ENCODE peak calls at places on chromosomes 12 and 14, in six cellular contexts. O is GM23338; Y is RWPE2; U is stimulated activated naive B cell treated with anti-CD40 and anti-IgM and Interleukin-4, amounts not matched to agents 10 μg/mL and 1 μg/mL and 100 μg/mL, for 72 hours; Z is activated T-cell treated with anti-CD3 and anti-CD28 coated beads, Interleukin-2, amount 50 U/mL, for 72 hours; D is central memory CD8-positive, alpha-beta T cell. T is an unnamed sample.

GRCh38 chr12:57940052-57940914 is 1.1 kb upstream of the ATP23 start:
- ATAC-seq in O (no peak), Y (no peak), U (no peak), Z (no peak), D (no peak), T (no peak)

GRCh38 chr12:107523760-107524558 is 161.6 kb upstream of the PWP1 start:
- ATAC-seq in O (no peak), Y (no peak), U (no peak), Z (no peak), D (no peak), T (no peak)

GRCh38 chr12:74896186-74896585 is 313.5 kb downstream of the KCNC2 start:
- ATAC-seq in O (no peak), Y (no peak), U (no peak), Z (no peak), D (no peak), T (peak)

GRCh38 chr12:121439715-121440114 is 39.8 kb downstream of the RNF34 start:
- ATAC-seq in O (no peak), Y (no peak), U (no peak), Z (no peak), D (no peak), T (no peak)

GRCh38 chr12:132739600-132740312 is 21.9 kb downstream of the ANKLE2 start:
- ATAC-seq in O (no peak), Y (peak), U (no peak), Z (no peak), D (no peak), T (no peak)

GRCh38 chr12:10989107-10989506 is 2.4 kb upstream of the TAS2R50 start:
- ATAC-seq in O (no peak), Y (no peak), U (no peak), Z (peak), D (no peak), T (no peak)

GRCh38 chr14:72701610-72702009 is 192.3 kb downstream of the DPF3 start:
- ATAC-seq in O (peak), Y (no peak), U (no peak), Z (no peak), D (no peak), T (no peak)

GRCh38 chr12:27785882-27786570 is 6.0 kb upstream of the MANSC4 start:
- ATAC-seq in O (no peak), Y (peak), U (no peak), Z (peak), D (no peak), T (no peak)

GRCh38 chr12:13376627-13377373 is 180.3 kb downstream of the EMP1 start:
- ATAC-seq in O (no peak), Y (no peak), U (no peak), Z (no peak), D (no peak), T (no peak)

GRCh38 chr12:64187370-64187769 is 34.7 kb downstream of the KICS2 start:
- ATAC-seq in O (no peak), Y (peak), U (no peak), Z (no peak), D (no peak), T (peak)

T was measured in SK-N-SH treated with all-trans-retinoic acid at 6 μM for 48 hours.